ENCODE peak calls at places on chromosomes 13 and 19, in nine cellular contexts. B is ovary; Z is cardiac fibroblast; V is T-helper 2 cell; U is GF-D8; J is effector memory CD8-positive, alpha-beta T cell; W is NCI-H1105; T is neural crest cell; F is brain microvascular endothelial cell. R is an unnamed sample.

GRCh38 chr13:40064154-40064713 is 408.8 kb downstream of the COG6 start:
- DNase-seq in B (no peak), Z (no peak), V (no peak), U (no peak), J (no peak), W (no peak), T (no peak), F (peak), R (no peak)

GRCh38 chr13:45786293-45786920 is 65.1 kb downstream of the SIAH3 start:
- DNase-seq in B (no peak), Z (no peak), V (no peak), U (no peak), J (no peak), W (peak), T (no peak), F (no peak), R (no peak)

GRCh38 chr19:1766800-1767352 is 13.6 kb downstream of the ONECUT3 start:
- DNase-seq in B (no peak), Z (no peak), V (no peak), U (peak), J (no peak), W (no peak), T (no peak), F (no peak), R (no peak)

GRCh38 chr19:3225677-3226093 is 1.2 kb downstream of the CELF5 start:
- DNase-seq in B (no peak), Z (no peak), V (no peak), U (no peak), J (no peak), W (no peak), T (no peak), F (no peak), R (no peak)

GRCh38 chr19:34135401-34135800 is 36.9 kb upstream of the LSM14A start:
- DNase-seq in B (no peak), Z (no peak), V (no peak), U (no peak), J (no peak), W (no peak), T (no peak), F (no peak), R (no peak)

GRCh38 chr13:95833713-95834112 is 156.8 kb downstream of the DNAJC3 start:
- DNase-seq in B (no peak), Z (peak), V (no peak), U (no peak), J (no peak), W (no peak), T (no peak), F (no peak), R (no peak)

GRCh38 chr19:8206147-8207087 is 2.8 kb upstream of the CERS4 start:
- DNase-seq in B (no peak), Z (no peak), V (no peak), U (no peak), J (no peak), W (peak), T (no peak), F (no peak), R (peak)

GRCh38 chr19:3692141-3693029 is 7.9 kb downstream of the PIP5K1C start:
- DNase-seq in B (no peak), Z (no peak), V (peak), U (no peak), J (peak), W (no peak), T (peak), F (no peak), R (no peak)

GRCh38 chr13:53015044-53015443 is 13.6 kb upstream of the OLFM4 start:
- DNase-seq in B (no peak), Z (no peak), V (no peak), U (no peak), J (no peak), W (no peak), T (no peak), F (no peak), R (no peak)

GRCh38 chr13:50526771-50527567 is 316.5 kb downstream of the DLEU7 start:
- DNase-seq in B (no peak), Z (no peak), V (no peak), U (no peak), J (no peak), W (no peak), T (no peak), F (no peak), R (no peak)

GRCh38 chr13:77184455-77184854 is 142.4 kb downstream of the MYCBP2 start:
- DNase-seq in B (no peak), Z (no peak), V (no peak), U (no peak), J (no peak), W (no peak), T (no peak), F (no peak), R (no peak)

GRCh38 chr19:34308381-34309367 is 54.3 kb downstream of the GARRE1 start:
- DNase-seq in B (no peak), Z (peak), V (no peak), U (no peak), J (peak), W (no peak), T (no peak), F (no peak), R (no peak)

GRCh38 chr19:51926784-51927741 is at the start of gene ZNF613:
- DNase-seq in B (peak), Z (peak), V (peak), U (peak), J (peak), W (peak), T (peak), F (peak), R (peak)

GRCh38 chr19:17281391-17282304 is at the start of gene ANKLE1:
- DNase-seq in B (no peak), Z (no peak), V (no peak), U (peak), J (no peak), W (no peak), T (peak), F (no peak), R (no peak)

GRCh38 chr19:3045885-3046603 is 16.3 kb downstream of the TLE5 start:
- DNase-seq in B (no peak), Z (no peak), V (no peak), U (no peak), J (no peak), W (peak), T (no peak), F (no peak), R (no peak)

GRCh38 chr19:18097993-18098890 is 664 bp downstream of the MAST3 start:
- DNase-seq in B (no peak), Z (no peak), V (no peak), U (no peak), J (no peak), W (no peak), T (no peak), F (no peak), R (no peak)

GRCh38 chr19:31261651-31262331 is 87.4 kb downstream of the TSHZ3 start:
- DNase-seq in B (no peak), Z (peak), V (no peak), U (no peak), J (no peak), W (no peak), T (no peak), F (no peak), R (no peak)

GRCh38 chr13:39840201-39840600 is 184.7 kb downstream of the COG6 start:
- DNase-seq in B (no peak), Z (no peak), V (no peak), U (no peak), J (no peak), W (no peak), T (no peak), F (peak), R (no peak)

GRCh38 chr13:24636776-24637175 is 43.4 kb upstream of the ATP12A start:
- DNase-seq in B (no peak), Z (no peak), V (no peak), U (no peak), J (no peak), W (no peak), T (no peak), F (no peak), R (no peak)

GRCh38 chr13:48126944-48127814 is 32.3 kb upstream of the MED4 start:
- DNase-seq in B (peak), Z (peak), V (no peak), U (peak), J (peak), W (no peak), T (no peak), F (peak), R (peak)

GRCh38 chr19:29387586-29387985 is 138.2 kb upstream of the VSTM2B start:
- DNase-seq in B (no peak), Z (no peak), V (no peak), U (no peak), J (no peak), W (no peak), T (no peak), F (no peak), R (no peak)

GRCh38 chr19:13995878-13996765 is 10.0 kb downstream of the RFX1 start:
- DNase-seq in B (no peak), Z (no peak), V (no peak), U (no peak), J (no peak), W (no peak), T (no peak), F (no peak), R (no peak)

GRCh38 chr13:66532146-66532545 is 698.0 kb downstream of the PCDH9 start:
- DNase-seq in B (no peak), Z (peak), V (no peak), U (no peak), J (no peak), W (no peak), T (no peak), F (peak), R (no peak)

GRCh38 chr19:8631425-8631819 is 989 bp downstream of the NFILZ start:
- DNase-seq in B (no peak), Z (peak), V (no peak), U (no peak), J (no peak), W (no peak), T (no peak), F (peak), R (no peak)